ENCODE peak calls at places on chromosomes 1 and 21, in nine cellular contexts. One of them, this sample, is unnamed.

GRCh38 chr1:18145851-18146618 is 38.4 kb downstream of the IGSF21 start:
- DNase-seq in activated gamma-delta T cell treated with anti-CD3 and anti-CD28 coated beads, Interleukin-2, amount 50 U/mL, for 16 hours: no peak
- DNase-seq in dorsolateral prefrontal cortex: no peak
- DNase-seq in kidney tubule cell: peak
- DNase-seq in sciatic nerve: no peak
- DNase-seq in stimulated activated naive B cell treated with anti-CD40 and anti-IgM and Interleukin-4, amounts not matched to agents 10 μg/mL and 1 μg/mL and 100 μg/mL, for 72 hours: no peak
- DNase-seq in activated CD4-positive, alpha-beta T cell treated with anti-CD3 and anti-CD28 coated beads, Interleukin-2, amount 50 U/mL, for 1 hour: no peak
- DNase-seq in GM12865: no peak
- DNase-seq in MCF 10A: peak
- DNase-seq in this sample: no peak

GRCh38 chr1:110011527-110012041 is 22.8 kb upstream of the STRIP1 start:
- DNase-seq in activated gamma-delta T cell treated with anti-CD3 and anti-CD28 coated beads, Interleukin-2, amount 50 U/mL, for 16 hours: no peak
- DNase-seq in MCF 10A: peak
- DNase-seq in kidney tubule cell: peak
- DNase-seq in sciatic nerve: no peak
- DNase-seq in stimulated activated naive B cell treated with anti-CD40 and anti-IgM and Interleukin-4, amounts not matched to agents 10 μg/mL and 1 μg/mL and 100 μg/mL, for 72 hours: peak
- DNase-seq in activated CD4-positive, alpha-beta T cell treated with anti-CD3 and anti-CD28 coated beads, Interleukin-2, amount 50 U/mL, for 1 hour: peak
- DNase-seq in dorsolateral prefrontal cortex: no peak
- DNase-seq in GM12865: peak
- DNase-seq in this sample: peak

GRCh38 chr1:24541711-24542346 is 14.1 kb upstream of the NCMAP start:
- DNase-seq in MCF 10A: peak
- DNase-seq in GM12865: no peak
- DNase-seq in kidney tubule cell: peak
- DNase-seq in activated CD4-positive, alpha-beta T cell treated with anti-CD3 and anti-CD28 coated beads, Interleukin-2, amount 50 U/mL, for 1 hour: peak
- DNase-seq in dorsolateral prefrontal cortex: no peak
- DNase-seq in stimulated activated naive B cell treated with anti-CD40 and anti-IgM and Interleukin-4, amounts not matched to agents 10 μg/mL and 1 μg/mL and 100 μg/mL, for 72 hours: no peak
- DNase-seq in activated gamma-delta T cell treated with anti-CD3 and anti-CD28 coated beads, Interleukin-2, amount 50 U/mL, for 16 hours: no peak
- DNase-seq in sciatic nerve: no peak
- DNase-seq in this sample: no peak

GRCh38 chr1:23478896-23479790 is 4.8 kb downstream of the ASAP3 start:
- DNase-seq in GM12865: no peak
- DNase-seq in activated gamma-delta T cell treated with anti-CD3 and anti-CD28 coated beads, Interleukin-2, amount 50 U/mL, for 16 hours: no peak
- DNase-seq in sciatic nerve: peak
- DNase-seq in activated CD4-positive, alpha-beta T cell treated with anti-CD3 and anti-CD28 coated beads, Interleukin-2, amount 50 U/mL, for 1 hour: no peak
- DNase-seq in kidney tubule cell: peak
- DNase-seq in MCF 10A: peak
- DNase-seq in stimulated activated naive B cell treated with anti-CD40 and anti-IgM and Interleukin-4, amounts not matched to agents 10 μg/mL and 1 μg/mL and 100 μg/mL, for 72 hours: no peak
- DNase-seq in dorsolateral prefrontal cortex: peak
- DNase-seq in this sample: no peak

GRCh38 chr1:160739098-160739511 is at the start of gene SLAMF7:
- DNase-seq in activated gamma-delta T cell treated with anti-CD3 and anti-CD28 coated beads, Interleukin-2, amount 50 U/mL, for 16 hours: no peak
- DNase-seq in sciatic nerve: no peak
- DNase-seq in stimulated activated naive B cell treated with anti-CD40 and anti-IgM and Interleukin-4, amounts not matched to agents 10 μg/mL and 1 μg/mL and 100 μg/mL, for 72 hours: peak
- DNase-seq in dorsolateral prefrontal cortex: no peak
- DNase-seq in GM12865: peak
- DNase-seq in activated CD4-positive, alpha-beta T cell treated with anti-CD3 and anti-CD28 coated beads, Interleukin-2, amount 50 U/mL, for 1 hour: no peak
- DNase-seq in MCF 10A: peak
- DNase-seq in kidney tubule cell: peak
- DNase-seq in this sample: no peak

GRCh38 chr1:109981128-109981379 is 3.5 kb upstream of the AHCYL1 start:
- DNase-seq in GM12865: no peak
- DNase-seq in activated CD4-positive, alpha-beta T cell treated with anti-CD3 and anti-CD28 coated beads, Interleukin-2, amount 50 U/mL, for 1 hour: no peak
- DNase-seq in kidney tubule cell: no peak
- DNase-seq in stimulated activated naive B cell treated with anti-CD40 and anti-IgM and Interleukin-4, amounts not matched to agents 10 μg/mL and 1 μg/mL and 100 μg/mL, for 72 hours: no peak
- DNase-seq in MCF 10A: no peak
- DNase-seq in activated gamma-delta T cell treated with anti-CD3 and anti-CD28 coated beads, Interleukin-2, amount 50 U/mL, for 16 hours: no peak
- DNase-seq in sciatic nerve: no peak
- DNase-seq in dorsolateral prefrontal cortex: no peak
- DNase-seq in this sample: no peak

GRCh38 chr21:35239811-35240219 is 190.7 kb upstream of the RUNX1 start:
- DNase-seq in MCF 10A: no peak
- DNase-seq in kidney tubule cell: peak
- DNase-seq in sciatic nerve: no peak
- DNase-seq in dorsolateral prefrontal cortex: no peak
- DNase-seq in activated CD4-positive, alpha-beta T cell treated with anti-CD3 and anti-CD28 coated beads, Interleukin-2, amount 50 U/mL, for 1 hour: no peak
- DNase-seq in activated gamma-delta T cell treated with anti-CD3 and anti-CD28 coated beads, Interleukin-2, amount 50 U/mL, for 16 hours: no peak
- DNase-seq in stimulated activated naive B cell treated with anti-CD40 and anti-IgM and Interleukin-4, amounts not matched to agents 10 μg/mL and 1 μg/mL and 100 μg/mL, for 72 hours: no peak
- DNase-seq in GM12865: no peak
- DNase-seq in this sample: no peak

GRCh38 chr1:55034476-55035133 is 4.7 kb upstream of the PCSK9 start:
- DNase-seq in activated CD4-positive, alpha-beta T cell treated with anti-CD3 and anti-CD28 coated beads, Interleukin-2, amount 50 U/mL, for 1 hour: no peak
- DNase-seq in activated gamma-delta T cell treated with anti-CD3 and anti-CD28 coated beads, Interleukin-2, amount 50 U/mL, for 16 hours: no peak
- DNase-seq in stimulated activated naive B cell treated with anti-CD40 and anti-IgM and Interleukin-4, amounts not matched to agents 10 μg/mL and 1 μg/mL and 100 μg/mL, for 72 hours: no peak
- DNase-seq in MCF 10A: no peak
- DNase-seq in sciatic nerve: no peak
- DNase-seq in GM12865: no peak
- DNase-seq in kidney tubule cell: no peak
- DNase-seq in dorsolateral prefrontal cortex: no peak
- DNase-seq in this sample: no peak

GRCh38 chr1:90970208-90970607 is 51.6 kb downstream of the ZNF644 start:
- DNase-seq in dorsolateral prefrontal cortex: no peak
- DNase-seq in activated gamma-delta T cell treated with anti-CD3 and anti-CD28 coated beads, Interleukin-2, amount 50 U/mL, for 16 hours: no peak
- DNase-seq in stimulated activated naive B cell treated with anti-CD40 and anti-IgM and Interleukin-4, amounts not matched to agents 10 μg/mL and 1 μg/mL and 100 μg/mL, for 72 hours: no peak
- DNase-seq in GM12865: no peak
- DNase-seq in activated CD4-positive, alpha-beta T cell treated with anti-CD3 and anti-CD28 coated beads, Interleukin-2, amount 50 U/mL, for 1 hour: no peak
- DNase-seq in kidney tubule cell: no peak
- DNase-seq in MCF 10A: no peak
- DNase-seq in sciatic nerve: no peak
- DNase-seq in this sample: no peak

GRCh38 chr21:39182484-39183271 is 573 bp downstream of the PSMG1 start:
- DNase-seq in GM12865: no peak
- DNase-seq in dorsolateral prefrontal cortex: no peak
- DNase-seq in kidney tubule cell: peak
- DNase-seq in sciatic nerve: no peak
- DNase-seq in activated gamma-delta T cell treated with anti-CD3 and anti-CD28 coated beads, Interleukin-2, amount 50 U/mL, for 16 hours: peak
- DNase-seq in stimulated activated naive B cell treated with anti-CD40 and anti-IgM and Interleukin-4, amounts not matched to agents 10 μg/mL and 1 μg/mL and 100 μg/mL, for 72 hours: peak
- DNase-seq in MCF 10A: peak
- DNase-seq in activated CD4-positive, alpha-beta T cell treated with anti-CD3 and anti-CD28 coated beads, Interleukin-2, amount 50 U/mL, for 1 hour: no peak
- DNase-seq in this sample: no peak

GRCh38 chr1:152953761-152954160 is 6.8 kb downstream of the SPRR5 start:
- DNase-seq in activated gamma-delta T cell treated with anti-CD3 and anti-CD28 coated beads, Interleukin-2, amount 50 U/mL, for 16 hours: no peak
- DNase-seq in kidney tubule cell: no peak
- DNase-seq in dorsolateral prefrontal cortex: no peak
- DNase-seq in GM12865: no peak
- DNase-seq in MCF 10A: peak
- DNase-seq in stimulated activated naive B cell treated with anti-CD40 and anti-IgM and Interleukin-4, amounts not matched to agents 10 μg/mL and 1 μg/mL and 100 μg/mL, for 72 hours: no peak
- DNase-seq in activated CD4-positive, alpha-beta T cell treated with anti-CD3 and anti-CD28 coated beads, Interleukin-2, amount 50 U/mL, for 1 hour: no peak
- DNase-seq in sciatic nerve: no peak
- DNase-seq in this sample: no peak

GRCh38 chr1:30694248-30695175 is 28.9 kb downstream of the MATN1 start:
- DNase-seq in stimulated activated naive B cell treated with anti-CD40 and anti-IgM and Interleukin-4, amounts not matched to agents 10 μg/mL and 1 μg/mL and 100 μg/mL, for 72 hours: no peak
- DNase-seq in GM12865: no peak
- DNase-seq in dorsolateral prefrontal cortex: no peak
- DNase-seq in sciatic nerve: no peak
- DNase-seq in MCF 10A: no peak
- DNase-seq in activated gamma-delta T cell treated with anti-CD3 and anti-CD28 coated beads, Interleukin-2, amount 50 U/mL, for 16 hours: no peak
- DNase-seq in activated CD4-positive, alpha-beta T cell treated with anti-CD3 and anti-CD28 coated beads, Interleukin-2, amount 50 U/mL, for 1 hour: no peak
- DNase-seq in kidney tubule cell: no peak
- DNase-seq in this sample: no peak

GRCh38 chr1:22714455-22714854 is 3.8 kb downstream of the EPHB2 start:
- DNase-seq in sciatic nerve: no peak
- DNase-seq in dorsolateral prefrontal cortex: no peak
- DNase-seq in GM12865: no peak
- DNase-seq in stimulated activated naive B cell treated with anti-CD40 and anti-IgM and Interleukin-4, amounts not matched to agents 10 μg/mL and 1 μg/mL and 100 μg/mL, for 72 hours: no peak
- DNase-seq in activated CD4-positive, alpha-beta T cell treated with anti-CD3 and anti-CD28 coated beads, Interleukin-2, amount 50 U/mL, for 1 hour: no peak
- DNase-seq in activated gamma-delta T cell treated with anti-CD3 and anti-CD28 coated beads, Interleukin-2, amount 50 U/mL, for 16 hours: no peak
- DNase-seq in kidney tubule cell: no peak
- DNase-seq in MCF 10A: no peak
- DNase-seq in this sample: no peak

GRCh38 chr1:230084408-230085177 is 17.6 kb downstream of the GALNT2 start:
- DNase-seq in stimulated activated naive B cell treated with anti-CD40 and anti-IgM and Interleukin-4, amounts not matched to agents 10 μg/mL and 1 μg/mL and 100 μg/mL, for 72 hours: peak
- DNase-seq in dorsolateral prefrontal cortex: peak
- DNase-seq in kidney tubule cell: peak
- DNase-seq in MCF 10A: peak
- DNase-seq in GM12865: peak
- DNase-seq in activated gamma-delta T cell treated with anti-CD3 and anti-CD28 coated beads, Interleukin-2, amount 50 U/mL, for 16 hours: peak
- DNase-seq in activated CD4-positive, alpha-beta T cell treated with anti-CD3 and anti-CD28 coated beads, Interleukin-2, amount 50 U/mL, for 1 hour: no peak
- DNase-seq in sciatic nerve: peak
- DNase-seq in this sample: no peak

This sample was measured in GM19239.